ENCODE peak calls at places on chromosomes 16 and 17, in six cellular contexts. J, K, Y, D, H and F are unnamed samples.

GRCh38 chr17:44916781-44917241 is 1.5 kb upstream of the GFAP start:
- DNase-seq in D (peak; percentile 80), Y (no peak), J (peak; percentile 77), H (peak; percentile 32), K (peak; percentile 90), F (peak; percentile 75)

GRCh38 chr16:53780051-53780450 is 76.1 kb downstream of the FTO start:
- DNase-seq in H (no peak), Y (no peak), D (no peak), K (no peak), J (no peak), F (peak; percentile 41)

GRCh38 chr17:49193513-49194296 is 16.7 kb downstream of the GNGT2 start:
- DNase-seq in J (peak; percentile 99), Y (peak; percentile 58), K (peak; percentile 64), D (peak; percentile 99), H (peak; percentile 59), F (peak; percentile 74)

GRCh38 chr17:41520821-41521521 is 2.3 kb upstream of the KRT15 start:
- DNase-seq in Y (no peak), K (no peak), D (no peak), H (no peak), J (no peak), F (peak; percentile 59)

GRCh38 chr17:40068584-40068916 is 5.8 kb downstream of the THRA start:
- DNase-seq in J (no peak), H (no peak), Y (no peak), D (no peak), K (no peak), F (no peak)

GRCh38 chr16:29994613-29995329 is 646 bp downstream of the HIRIP3 start:
- DNase-seq in J (peak; percentile 69), Y (peak; percentile 77), D (peak; percentile 45), H (no peak), K (peak; percentile 43), F (peak; percentile 73)

GRCh38 chr17:36183001-36183810 is 6.8 kb upstream of the TBC1D3B start:
- DNase-seq in D (peak; percentile 50), Y (no peak), J (peak; percentile 35), K (no peak), H (peak; percentile 75), F (peak; percentile 25)

GRCh38 chr16:4182581-4183257 is 59.2 kb downstream of the SRL start:
- DNase-seq in J (no peak), D (no peak), Y (no peak), H (no peak), K (no peak), F (no peak)

GRCh38 chr17:47879028-47879585 is 16.9 kb upstream of the SP2 start:
- DNase-seq in H (no peak), K (no peak), Y (no peak), J (peak; percentile 55), D (no peak), F (no peak)

GRCh38 chr17:7327501-7327900 is 1.6 kb downstream of the NEURL4 start:
- DNase-seq in D (no peak), H (no peak), J (no peak), Y (no peak), K (no peak), F (no peak)

GRCh38 chr17:82372591-82373452 is 1.3 kb downstream of the UTS2R start:
- DNase-seq in H (no peak), D (no peak), Y (no peak), J (no peak), K (no peak), F (no peak)

GRCh38 chr16:58306327-58306726 is 11.5 kb upstream of the PRSS54 start:
- DNase-seq in H (peak; percentile 45), J (peak; percentile 33), D (peak; percentile 30), K (no peak), Y (peak; percentile 82), F (peak; percentile 11)

GRCh38 chr16:15598648-15599190 is 44.2 kb downstream of the MARF1 start:
- DNase-seq in D (no peak), K (no peak), H (no peak), J (no peak), Y (peak; percentile 38), F (no peak)

GRCh38 chr17:68061512-68062313 is 26.2 kb downstream of the KPNA2 start:
- DNase-seq in H (no peak), J (no peak), K (no peak), D (no peak), Y (no peak), F (no peak)

GRCh38 chr17:8121531-8122390 is 2.1 kb downstream of the HES7 start:
- DNase-seq in J (peak; percentile 77), K (peak; percentile 56), H (peak; percentile 72), D (peak; percentile 85), Y (peak; percentile 77), F (peak; percentile 47)

GRCh38 chr17:82875418-82875856 is 35.6 kb upstream of the ZNF750 start:
- DNase-seq in J (peak; percentile 42), K (no peak), H (no peak), D (no peak), Y (no peak), F (no peak)

GRCh38 chr17:36877001-36877400 is 60.3 kb upstream of the LHX1 start:
- DNase-seq in J (no peak), D (no peak), H (no peak), K (no peak), Y (no peak), F (no peak)

GRCh38 chr17:65433592-65433991 is 127.9 kb downstream of the AXIN2 start:
- DNase-seq in H (no peak), D (no peak), Y (no peak), J (no peak), K (no peak), F (no peak)

GRCh38 chr16:2471016-2471652 is at the start of gene NTN3:
- DNase-seq in D (no peak), K (peak; percentile 13), H (no peak), Y (no peak), J (no peak), F (peak; percentile 6)

GRCh38 chr17:34442387-34443111 is 79.5 kb upstream of the CCL1 start:
- DNase-seq in H (no peak), K (no peak), Y (no peak), D (no peak), J (no peak), F (no peak)

GRCh38 chr17:78343099-78343432 is 16.8 kb downstream of the SOCS3 start:
- DNase-seq in Y (no peak), D (peak; percentile 86), J (peak; percentile 80), H (peak; percentile 94), K (no peak), F (peak; percentile 79)

GRCh38 chr17:2023692-2024571 is 1.2 kb downstream of the RTN4RL1 start:
- DNase-seq in H (peak; percentile 60), J (no peak), K (peak; percentile 46), D (no peak), Y (peak; percentile 63), F (peak; percentile 53)

GRCh38 chr16:19393226-19394074 is 24.2 kb upstream of the TMC5 start:
- DNase-seq in J (peak; percentile 89), D (peak; percentile 80), Y (no peak), H (peak; percentile 25), K (no peak), F (peak; percentile 85)

GRCh38 chr17:70041061-70041460 is 34.0 kb upstream of the KCNJ16 start:
- DNase-seq in H (no peak), J (no peak), Y (no peak), K (no peak), D (no peak), F (no peak)

GRCh38 chr16:10656618-10657017 is 38.1 kb downstream of the TEKT5 start:
- DNase-seq in Y (no peak), D (no peak), J (no peak), H (no peak), K (no peak), F (no peak)

GRCh38 chr17:28842282-28843012 is at the start of gene FAM222B:
- DNase-seq in Y (peak; percentile 88), K (peak; percentile 65), D (peak; percentile 86), H (peak; percentile 77), J (peak; percentile 87), F (peak; percentile 78)

GRCh38 chr17:77726549-77726957 is 231.9 kb upstream of the TNRC6C start:
- DNase-seq in K (no peak), H (no peak), D (no peak), J (no peak), Y (no peak), F (no peak)

GRCh38 chr17:43316522-43317142 is 82.2 kb upstream of the ARL4D start:
- DNase-seq in D (no peak), K (no peak), H (no peak), Y (peak; percentile 25), J (no peak), F (no peak)

GRCh38 chr17:13044713-13045112 is 26.9 kb upstream of the ELAC2 start:
- DNase-seq in K (no peak), H (no peak), D (no peak), J (no peak), Y (no peak), F (no peak)

GRCh38 chr16:28082624-28083023 is 19.1 kb upstream of the GSG1L start:
- DNase-seq in D (no peak), J (no peak), H (no peak), K (no peak), Y (no peak), F (no peak)

GRCh38 chr16:88739139-88739974 is 33.1 kb downstream of the CTU2 start:
- DNase-seq in H (no peak), D (no peak), K (no peak), Y (no peak), J (no peak), F (no peak)

GRCh38 chr16:23499801-23500200 is 10.5 kb downstream of the GGA2 start:
- DNase-seq in Y (no peak), D (no peak), K (no peak), J (no peak), H (no peak), F (no peak)

GRCh38 chr17:38747385-38748328 is 479 bp downstream of the PCGF2 start:
- DNase-seq in J (no peak), H (no peak), D (peak; percentile 48), Y (no peak), K (no peak), F (no peak)